ENCODE peak calls at places on chromosomes 5 and 9, in six cellular contexts. Y is GM12878, Z is IMR-90, X is uterus, U is heart left ventricle, B is adrenal gland. E is an unnamed sample.

GRCh38 chr5:172951381-172952033 is 7.7 kb upstream of the RPL26L1 start:
- DNase-seq in Y (no peak), U (no peak), X (no peak), Z (no peak), B (no peak), E (no peak)

GRCh38 chr5:174723979-174724483 is 351 bp upstream of the MSX2 start:
- DNase-seq in B (no peak), X (no peak), Z (no peak), U (no peak), Y (no peak), E (no peak)

GRCh38 chr5:138631204-138631928 is 56.2 kb upstream of the HSPA9 start:
- DNase-seq in U (no peak), X (no peak), Z (no peak), Y (no peak), B (peak; percentile 70), E (no peak)

GRCh38 chr5:158623971-158624370 is 475.7 kb downstream of the EBF1 start:
- DNase-seq in X (no peak), Y (no peak), Z (no peak), B (no peak), U (no peak), E (no peak)

GRCh38 chr9:14690986-14691730 is 2.1 kb downstream of the ZDHHC21 start:
- DNase-seq in Y (no peak), Z (no peak), U (no peak), X (no peak), B (no peak), E (no peak)

GRCh38 chr5:68354315-68354714 is 138.8 kb downstream of the PIK3R1 start:
- DNase-seq in B (no peak), U (no peak), X (no peak), Y (no peak), Z (no peak), E (no peak)

GRCh38 chr5:7585807-7586206 is 189.9 kb downstream of the ADCY2 start:
- DNase-seq in Z (no peak), Y (no peak), X (no peak), B (no peak), U (no peak), E (no peak)

GRCh38 chr5:160835818-160836528 is 16.0 kb downstream of the ATP10B start:
- DNase-seq in X (no peak), Z (no peak), B (no peak), U (no peak), Y (no peak), E (no peak)

GRCh38 chr9:76887951-76888350 is 18.0 kb downstream of the PRUNE2 start:
- DNase-seq in U (no peak), Z (no peak), B (no peak), Y (no peak), X (no peak), E (no peak)

GRCh38 chr9:106526805-106527204 is 336.2 kb upstream of the ZNF462 start:
- DNase-seq in Y (no peak), Z (no peak), B (no peak), U (no peak), X (no peak), E (no peak)

GRCh38 chr5:67063791-67064190 is 132.8 kb downstream of the CD180 start:
- DNase-seq in Y (no peak), Z (peak; percentile 86), U (no peak), X (no peak), B (no peak), E (no peak)

GRCh38 chr5:1391691-1392090 is 46.8 kb upstream of the CLPTM1L start:
- DNase-seq in Y (no peak), Z (no peak), B (no peak), X (no peak), U (no peak), E (peak; percentile 48)

GRCh38 chr5:68169898-68170297 is 45.7 kb upstream of the PIK3R1 start:
- DNase-seq in U (no peak), B (no peak), Y (no peak), X (peak; percentile 83), Z (no peak), E (no peak)

GRCh38 chr9:28770226-28770625 is 1196.9 kb upstream of the C9orf72 start:
- DNase-seq in B (no peak), U (no peak), X (no peak), Y (no peak), Z (no peak), E (no peak)

GRCh38 chr9:16131269-16131668 is 578.4 kb downstream of the CCDC171 start:
- DNase-seq in X (no peak), Z (peak; percentile 67), U (no peak), B (no peak), Y (no peak), E (no peak)

GRCh38 chr9:127562841-127563523 is 49.1 kb upstream of the STXBP1 start:
- DNase-seq in Y (no peak), Z (peak; percentile 87), X (no peak), B (no peak), U (no peak), E (no peak)

GRCh38 chr5:159620853-159621540 is 290.7 kb upstream of the IL12B start:
- DNase-seq in U (no peak), Y (no peak), B (no peak), X (no peak), Z (no peak), E (no peak)

GRCh38 chr5:100840364-100840763 is 62.7 kb downstream of the ST8SIA4 start:
- DNase-seq in Y (peak; percentile 81), B (no peak), U (no peak), Z (peak; percentile 35), X (no peak), E (no peak)

GRCh38 chr9:93154293-93154903 is 20.3 kb upstream of the NINJ1 start:
- DNase-seq in B (peak; percentile 59), U (no peak), X (no peak), Y (no peak), Z (no peak), E (no peak)

GRCh38 chr5:139752506-139753350 is 42.9 kb upstream of the PSD2 start:
- DNase-seq in U (no peak), B (no peak), X (no peak), Z (peak; percentile 73), Y (no peak), E (no peak)

GRCh38 chr5:102754499-102755424 is at the start of gene PAM:
- DNase-seq in Y (no peak), B (peak; percentile 81), Z (peak; percentile 62), X (peak; percentile 71), U (peak; percentile 89), E (peak; percentile 83)

GRCh38 chr5:171521219-171521633 is 101.8 kb downstream of the FGF18 start:
- DNase-seq in Z (peak; percentile 92), B (peak; percentile 56), X (peak; percentile 68), U (no peak), Y (no peak), E (no peak)

GRCh38 chr5:3186711-3187450 is 408.8 kb upstream of the IRX1 start:
- DNase-seq in Z (no peak), Y (no peak), U (no peak), X (no peak), B (no peak), E (no peak)

GRCh38 chr5:3190930-3191329 is 404.7 kb upstream of the IRX1 start:
- DNase-seq in U (no peak), B (no peak), Y (no peak), Z (no peak), X (no peak), E (no peak)

GRCh38 chr5:3190433-3190832 is 405.2 kb upstream of the IRX1 start:
- DNase-seq in U (no peak), Z (no peak), B (no peak), Y (no peak), X (no peak), E (no peak)

GRCh38 chr5:3185488-3185887 is 410.1 kb upstream of the IRX1 start:
- DNase-seq in U (no peak), Z (no peak), Y (no peak), B (no peak), X (no peak), E (no peak)

GRCh38 chr5:3187846-3188425 is 407.7 kb upstream of the IRX1 start:
- DNase-seq in Y (no peak), Z (no peak), X (no peak), U (no peak), B (no peak), E (no peak)
- H3K27me3 ChIP-seq in Y (no peaks in the 10 kb centered on the region), Z (no peaks in the 10 kb centered on the region), X (no peaks in the 10 kb centered on the region), U (no peaks in the 10 kb centered on the region), B (no peaks in the 10 kb centered on the region), E (no peaks in the 10 kb centered on the region)

GRCh38 chr5:43123887-43124286 is 3.2 kb downstream of the ZNF131 start:
- DNase-seq in X (no peak), U (no peak), B (no peak), Y (no peak), Z (no peak), E (no peak)

GRCh38 chr5:43115968-43116367 is 4.7 kb upstream of the ZNF131 start:
- DNase-seq in Z (no peak), B (no peak), X (no peak), U (no peak), Y (no peak), E (no peak)

GRCh38 chr5:43120720-43121564 is at the start of gene ZNF131:
- DNase-seq in Z (peak; percentile 98), Y (peak; percentile 87), B (peak; percentile 98), X (peak; percentile 97), U (peak; percentile 96), E (peak; percentile 99)

GRCh38 chr5:43117092-43117491 is 3.6 kb upstream of the ZNF131 start:
- DNase-seq in U (no peak), X (no peak), Y (no peak), B (no peak), Z (no peak), E (no peak)

GRCh38 chr5:43121565-43122484 is 1.1 kb downstream of the ZNF131 start:
- DNase-seq in X (no peak), B (peak; percentile 83), U (no peak), Y (no peak), Z (peak; percentile 80), E (no peak)
- TF ChIP-seq POLR2A in X (peak; percentile 75), B (peak; percentile 82), U (peak; percentile 76), Y (no peak), Z (peak; percentile 75), E (peak; percentile 73)

GRCh38 chr9:17528859-17529258 is 50.0 kb upstream of the SH3GL2 start:
- DNase-seq in X (no peak), Z (peak; percentile 10), Y (no peak), U (no peak), B (no peak), E (no peak)
- TF ChIP-seq CTCF in X (no peak), Z (peak; percentile 50), Y (no peak), U (no peak), B (no peak), E (peak; percentile 43)

DNA sequence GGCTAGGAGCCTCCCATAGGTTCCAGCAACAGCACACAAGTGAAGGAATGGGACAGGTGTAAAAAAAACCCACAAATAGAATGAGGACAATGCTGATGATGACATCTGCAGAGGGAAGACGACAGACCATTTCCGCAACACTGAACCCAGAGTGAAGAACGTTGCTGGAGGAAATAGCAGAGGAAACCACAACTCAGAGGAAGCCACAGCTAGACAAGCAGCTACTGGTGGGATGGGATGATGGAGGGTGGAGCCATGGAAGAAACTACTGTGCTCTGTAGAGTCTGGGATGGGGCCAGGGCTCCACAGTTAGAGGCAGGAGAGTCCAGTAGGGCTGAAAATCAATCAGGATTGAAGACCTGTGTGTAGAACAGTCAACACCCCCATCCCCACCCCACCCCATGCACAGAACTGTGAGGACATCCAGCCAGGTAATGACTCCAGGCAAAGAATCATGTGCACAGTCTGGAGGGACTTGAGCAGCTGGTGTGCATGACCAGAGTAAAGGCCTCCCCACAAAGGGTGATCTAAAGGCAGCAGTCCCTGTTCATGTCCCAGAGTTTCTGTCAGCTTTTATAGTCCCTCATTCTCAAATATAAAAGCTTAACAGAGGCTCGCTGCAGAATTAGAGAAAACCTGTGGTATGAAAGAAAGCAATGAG is 65.2 kb upstream of the SPIN1 start:
- DNase-seq in X (no peak), Z (peak; percentile 29), B (no peak), U (no peak), Y (no peak), E (no peak)
- H3K27me3 ChIP-seq in X (no peaks in the 10 kb centered on the region), Z (peaks cover 6% of the 10 kb centered on the region), B (no peaks in the 10 kb centered on the region), U (no peaks in the 10 kb centered on the region), Y (no peaks in the 10 kb centered on the region), E (no peaks in the 10 kb centered on the region)

GRCh38 chr5:36689225-36689624 is 82.8 kb downstream of the SLC1A3 start:
- DNase-seq in Y (no peak), Z (peak; percentile 61), B (no peak), X (no peak), U (no peak), E (no peak)
- TF ChIP-seq POLR2A in Y (no peak), Z (no peak), B (no peak), X (no peak), U (no peak), E (peak; percentile 18)

E was measured in right lobe of liver.